ENCODE peak calls at places on chromosomes 3 and 15, in five cellular contexts. S is B cell, B is DND-41, X is AG10803, U is GM13977. G is an unnamed sample.

GRCh38 chr3:150370129-150370602 is 37.9 kb upstream of the TSC22D2 start:
- DNase-seq in S (no peak), B (no peak), X (peak; percentile 98), U (no peak), G (peak; percentile 46)

GRCh38 chr3:160001850-160002623 is 13.4 kb downstream of the IL12A start:
- DNase-seq in S (no peak), B (no peak), X (no peak), U (no peak), G (no peak)

GRCh38 chr3:44464509-44464908 is 13.0 kb downstream of the ZNF445 start:
- DNase-seq in S (no peak), B (no peak), X (no peak), U (no peak), G (no peak)

GRCh38 chr3:148718982-148719862 is 21.5 kb downstream of the AGTR1 start:
- DNase-seq in S (no peak), B (no peak), X (peak; percentile 24), U (no peak), G (no peak)

GRCh38 chr3:141960731-141961130 is 84.3 kb downstream of the ATP1B3 start:
- DNase-seq in S (no peak), B (no peak), X (peak; percentile 73), U (no peak), G (no peak)

GRCh38 chr3:189941125-189941524 is 179.6 kb downstream of the P3H2 start:
- DNase-seq in S (no peak), B (no peak), X (no peak), U (no peak), G (no peak)

GRCh38 chr15:66934315-66934930 is 131.0 kb upstream of the SMAD3 start:
- DNase-seq in S (no peak), B (no peak), X (no peak), U (no peak), G (no peak)

GRCh38 chr3:193902557-193903256 is 233.2 kb upstream of the HES1 start:
- DNase-seq in S (no peak), B (no peak), X (no peak), U (no peak), G (no peak)

GRCh38 chr3:143123353-143123974 is 3.9 kb downstream of the CHST2 start:
- DNase-seq in S (no peak), B (peak; percentile 29), X (no peak), U (peak; percentile 31), G (no peak)

GRCh38 chr3:27431116-27431515 is 53.1 kb downstream of the SLC4A7 start:
- DNase-seq in S (no peak), B (no peak), X (peak; percentile 99), U (no peak), G (no peak)

GRCh38 chr3:66153471-66153870 is 67.3 kb upstream of the SLC25A26 start:
- DNase-seq in S (no peak), B (no peak), X (peak; percentile 32), U (no peak), G (no peak)

GRCh38 chr3:31011383-31011782 is 116.9 kb upstream of the GADL1 start:
- DNase-seq in S (no peak), B (no peak), X (no peak), U (no peak), G (no peak)

GRCh38 chr15:31471731-31472430 is 145.2 kb downstream of the KLF13 start:
- DNase-seq in S (no peak), B (no peak), X (peak; percentile 94), U (no peak), G (no peak)

GRCh38 chr15:39247574-39247973 is 333.3 kb upstream of the THBS1 start:
- DNase-seq in S (no peak), B (no peak), X (peak; percentile 97), U (no peak), G (no peak)

GRCh38 chr15:52858388-52859176 is 68.4 kb upstream of the ONECUT1 start:
- DNase-seq in S (no peak), B (no peak), X (no peak), U (no peak), G (no peak)

GRCh38 chr3:39124876-39125836 is 17.7 kb downstream of the TTC21A start:
- DNase-seq in S (no peak), B (no peak), X (peak; percentile 62), U (no peak), G (no peak)

GRCh38 chr3:25673738-25674298 is 9.1 kb upstream of the TOP2B start:
- DNase-seq in S (no peak), B (no peak), X (no peak), U (no peak), G (no peak)

GRCh38 chr3:71262368-71263265 is 320.9 kb downstream of the FOXP1 start:
- DNase-seq in S (no peak), B (no peak), X (no peak), U (no peak), G (no peak)

GRCh38 chr15:57782731-57783130 is 76.2 kb downstream of the POLR2M start:
- DNase-seq in S (no peak), B (no peak), X (no peak), U (no peak), G (no peak)

GRCh38 chr15:70199124-70199482 is 101.4 kb upstream of the TLE3 start:
- DNase-seq in S (no peak), B (no peak), X (no peak), U (no peak), G (no peak)

GRCh38 chr3:162103808-162104207 is 607.2 kb downstream of the OTOL1 start:
- DNase-seq in S (no peak), B (no peak), X (no peak), U (no peak), G (no peak)

GRCh38 chr3:111012388-111013248 is 59.0 kb upstream of the NECTIN3 start:
- DNase-seq in S (no peak), B (peak; percentile 24), X (no peak), U (no peak), G (no peak)

GRCh38 chr15:29401644-29402043 is 132.0 kb upstream of the NSMCE3 start:
- DNase-seq in S (no peak), B (no peak), X (no peak), U (no peak), G (no peak)

GRCh38 chr15:29398907-29399306 is 129.3 kb upstream of the NSMCE3 start:
- DNase-seq in S (no peak), B (no peak), X (no peak), U (no peak), G (no peak)

GRCh38 chr15:29405564-29405963 is 135.9 kb upstream of the NSMCE3 start:
- DNase-seq in S (no peak), B (no peak), X (no peak), U (no peak), G (no peak)

GRCh38 chr15:29400701-29401100 is 131.1 kb upstream of the NSMCE3 start:
- DNase-seq in S (no peak), B (no peak), X (no peak), U (no peak), G (no peak)

DNA sequence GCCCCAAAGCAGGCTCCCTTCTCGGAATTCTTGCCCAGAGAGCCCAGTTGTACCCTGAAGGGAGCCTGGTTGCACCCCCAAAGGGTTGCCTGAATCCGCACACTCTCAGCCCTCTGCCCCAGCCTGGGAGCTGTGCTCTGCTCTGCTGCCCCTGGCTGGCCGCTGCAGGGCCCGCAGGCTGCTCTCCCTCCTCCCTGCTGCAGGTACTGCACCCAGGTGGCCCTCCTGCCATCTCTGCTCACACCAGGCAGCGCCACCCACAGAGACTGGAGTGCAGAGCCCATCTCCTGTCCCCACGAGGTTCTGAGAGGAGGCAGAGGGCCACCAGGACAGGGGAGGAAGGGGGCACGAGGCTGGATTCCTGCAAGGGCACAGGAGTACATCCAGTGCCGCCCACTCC is 134.2 kb upstream of the NSMCE3 start:
- DNase-seq in S (no peak), B (no peak), X (no peak), U (no peak), G (no peak)
- TF ChIP-seq CTCF in S (no peak), B (no peak), X (no peak), U (no peak), G (no peak)

GRCh38 chr3:151580592-151580991 is 119.7 kb upstream of the IGSF10 start:
- DNase-seq in S (no peak), B (no peak), X (peak; percentile 98), U (no peak), G (no peak)

GRCh38 chr3:151579571-151580270 is 118.9 kb upstream of the IGSF10 start:
- DNase-seq in S (no peak), B (peak; percentile 29), X (peak; percentile 94), U (no peak), G (no peak)

GRCh38 chr3:151581046-151581445 is 120.2 kb upstream of the IGSF10 start:
- DNase-seq in S (no peak), B (no peak), X (peak; percentile 82), U (no peak), G (no peak)

GRCh38 chr3:151576524-151576923 is 115.7 kb upstream of the IGSF10 start:
- DNase-seq in S (no peak), B (no peak), X (no peak), U (no peak), G (no peak)

DNA sequence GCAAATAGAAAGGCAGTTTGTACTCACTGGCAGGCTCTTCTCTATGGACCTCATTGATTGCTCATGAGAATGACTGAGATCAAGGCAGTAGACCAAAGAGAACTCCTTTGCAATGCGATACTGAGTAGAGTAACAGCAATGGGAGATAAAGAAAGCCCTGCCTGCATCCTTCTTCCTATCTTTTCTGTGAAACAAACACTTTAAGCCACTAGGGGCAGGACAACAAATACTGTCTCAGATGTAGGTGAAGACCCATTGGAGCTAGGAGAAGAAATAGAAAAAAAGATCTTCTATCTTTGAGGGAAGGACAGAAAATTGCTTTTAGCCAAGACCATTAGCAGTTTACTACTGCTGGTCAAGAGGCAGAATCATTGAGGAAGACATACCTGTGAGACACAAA is 117.6 kb upstream of the IGSF10 start:
- DNase-seq in S (no peak), B (no peak), X (no peak), U (no peak), G (no peak)
- TF ChIP-seq CTCF in S (no peak), B (peak; percentile 15), X (no peak), U (no peak), G (no peak)

GRCh38 chr3:180420016-180420415 is 181.9 kb upstream of the TTC14 start:
- DNase-seq in S (no peak), B (no peak), X (no peak), U (no peak), G (no peak)
- TF ChIP-seq CTCF in S (no peak), B (no peak), X (no peak), U (no peak), G (no peak)

GRCh38 chr3:40586866-40587265 is 62.1 kb downstream of the ZNF621 start:
- DNase-seq in S (no peak), B (no peak), X (no peak), U (no peak), G (no peak)

GRCh38 chr3:40584625-40585189 is 59.9 kb downstream of the ZNF621 start:
- DNase-seq in S (peak; percentile 67), B (peak; percentile 66), X (peak; percentile 75), U (peak; percentile 66), G (peak; percentile 77)

GRCh38 chr3:40583691-40584090 is 58.9 kb downstream of the ZNF621 start:
- DNase-seq in S (no peak), B (no peak), X (no peak), U (no peak), G (no peak)

GRCh38 chr3:40585381-40586016 is 60.7 kb downstream of the ZNF621 start:
- DNase-seq in S (no peak), B (no peak), X (no peak), U (peak; percentile 18), G (no peak)

DNA sequence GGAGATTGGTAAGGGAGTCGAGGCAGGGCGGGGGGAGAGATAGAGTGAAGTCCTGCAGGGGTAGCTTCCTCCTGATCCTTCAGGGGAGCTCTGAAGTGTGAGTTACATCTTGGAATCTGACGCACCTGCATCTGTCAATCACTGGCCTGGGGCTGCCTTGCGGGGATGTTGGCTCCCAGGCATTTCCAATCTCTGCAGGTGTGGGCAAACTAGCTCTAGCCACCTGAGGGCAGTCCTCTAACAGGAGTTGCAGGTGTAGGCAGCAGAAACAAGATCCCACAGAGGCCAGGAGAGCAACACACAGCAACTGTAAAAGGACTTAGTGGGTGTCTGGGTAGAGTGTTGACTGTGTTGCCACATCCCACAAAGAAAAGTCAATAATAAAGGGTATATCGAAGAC is 63.6 kb downstream of the ZNF621 start:
- DNase-seq in S (no peak), B (no peak), X (no peak), U (no peak), G (no peak)
- TF ChIP-seq CTCF in S (no peak), B (no peak), X (no peak), U (peak; percentile 23), G (no peak)